ENCODE peak calls at places on chromosomes 2 and 18, in eight cellular contexts. R is ascending aorta, A is HT-29, F is AG09319, E is spleen, X is esophagus muscularis mucosa, P is T-helper 17 cell, N is K562. O is an unnamed sample.

GRCh38 chr18:54805571-54806334 is 22.5 kb upstream of the RAB27B start:
- DNase-seq in X (no peak), N (peak), R (no peak), A (no peak), E (no peak), P (no peak), F (no peak), O (no peak)

GRCh38 chr2:66571873-66572272 is 136.9 kb downstream of the MEIS1 start:
- DNase-seq in E (no peak), P (no peak), X (no peak), A (no peak), R (no peak), F (no peak), N (no peak), O (no peak)

GRCh38 chr2:37916512-37917082 is 8.5 kb upstream of the RMDN2 start:
- DNase-seq in P (no peak), X (no peak), A (peak), N (no peak), F (peak), R (peak), E (no peak), O (no peak)

GRCh38 chr2:236311286-236311685 is 47.1 kb upstream of the ASB18 start:
- DNase-seq in P (no peak), A (no peak), F (no peak), X (no peak), E (no peak), N (no peak), R (no peak), O (no peak)

GRCh38 chr2:127134833-127135830 is 28.2 kb upstream of the BIN1 start:
- DNase-seq in R (no peak), P (no peak), N (peak), E (peak), A (no peak), F (no peak), X (peak), O (no peak)

GRCh38 chr2:29747786-29748470 is 173.5 kb downstream of the ALK start:
- DNase-seq in R (no peak), N (peak), X (no peak), P (no peak), A (peak), E (no peak), F (peak), O (no peak)

GRCh38 chr2:111042261-111042660 is 78.5 kb upstream of the BCL2L11 start:
- DNase-seq in X (peak), N (no peak), E (peak), A (no peak), P (no peak), R (peak), F (no peak), O (no peak)

GRCh38 chr18:76589309-76589708 is 94.3 kb upstream of the ZNF516 start:
- DNase-seq in A (no peak), R (no peak), N (no peak), P (no peak), X (no peak), F (no peak), E (no peak), O (no peak)

GRCh38 chr2:70011335-70011734 is 49.9 kb upstream of the ASPRV1 start:
- DNase-seq in N (no peak), X (no peak), A (no peak), E (no peak), P (no peak), R (no peak), F (no peak), O (no peak)

GRCh38 chr2:216833076-216833475 is 26.8 kb downstream of the TNP1 start:
- DNase-seq in X (no peak), A (no peak), N (no peak), E (no peak), P (no peak), F (no peak), R (no peak), O (no peak)

GRCh38 chr18:79576686-79577351 is 102.8 kb upstream of the CTDP1 start:
- DNase-seq in F (no peak), R (peak), N (no peak), E (peak), A (no peak), P (no peak), X (no peak), O (no peak)

GRCh38 chr2:101012706-101013181 is 10.7 kb downstream of the RPL31 start:
- DNase-seq in F (peak), E (no peak), P (peak), R (no peak), X (no peak), A (peak), N (peak), O (peak)

GRCh38 chr2:191746809-191747208 is 68.9 kb downstream of the NABP1 start:
- DNase-seq in X (no peak), F (no peak), R (no peak), N (no peak), E (no peak), P (no peak), A (no peak), O (no peak)

GRCh38 chr2:227414846-227415245 is 27.1 kb upstream of the SCYGR1 start:
- DNase-seq in N (no peak), X (no peak), E (no peak), R (no peak), F (no peak), A (no peak), P (no peak), O (no peak)

GRCh38 chr2:128543646-128544045 is 225.0 kb upstream of the HS6ST1 start:
- DNase-seq in N (no peak), E (peak), R (peak), P (no peak), F (no peak), A (no peak), X (no peak), O (no peak)

GRCh38 chr2:120520929-120521912 is 175.3 kb downstream of the INHBB start:
- DNase-seq in F (no peak), P (no peak), E (peak), N (peak), R (no peak), X (no peak), A (peak), O (no peak)

GRCh38 chr2:240135706-240136012 is 446 bp downstream of the COPS9 start:
- DNase-seq in R (no peak), F (no peak), A (no peak), E (no peak), X (no peak), N (no peak), P (no peak), O (no peak)

GRCh38 chr2:173400760-173401159 is 46.1 kb downstream of the CDCA7 start:
- DNase-seq in A (peak), E (no peak), X (no peak), R (no peak), N (peak), P (no peak), F (no peak), O (no peak)

GRCh38 chr18:3323900-3324299 is 62.0 kb downstream of the MYL12B start:
- DNase-seq in X (peak), N (peak), P (no peak), R (no peak), F (no peak), A (no peak), E (no peak), O (no peak)

GRCh38 chr2:133658020-133658903 is 90.0 kb upstream of the NCKAP5 start:
- DNase-seq in R (no peak), A (no peak), F (no peak), P (no peak), X (no peak), N (no peak), E (no peak), O (no peak)

GRCh38 chr2:15935675-15936074 is 4.7 kb upstream of the MYCN start:
- DNase-seq in R (no peak), A (no peak), N (no peak), F (no peak), E (no peak), P (no peak), X (no peak), O (no peak)

GRCh38 chr2:241963223-241963622 is 93.7 kb downstream of the RTP5 start:
- DNase-seq in E (no peak), R (no peak), A (no peak), P (no peak), N (no peak), F (no peak), X (no peak), O (no peak)